ENCODE peak calls at places on chromosome 14, in four cellular contexts. One of them, this sample, is unnamed.

GRCh38 chr14:100717371-100717770 is 9.3 kb upstream of the DLK1 start:
- DNase-seq in ovary: no peak
- DNase-seq in tibial nerve: no peak
- DNase-seq in A549: no peak
- DNase-seq in this sample: no peak

GRCh38 chr14:90508536-90509254 is 111.9 kb downstream of the CALM1 start:
- DNase-seq in ovary: no peak
- DNase-seq in tibial nerve: no peak
- DNase-seq in A549: no peak
- DNase-seq in this sample: no peak

GRCh38 chr14:74501135-74501614 is 7.6 kb downstream of the ISCA2 start:
- DNase-seq in ovary: peak
- DNase-seq in tibial nerve: peak
- DNase-seq in A549: peak
- DNase-seq in this sample: peak

GRCh38 chr14:51849095-51849494 is 11.3 kb upstream of the GNG2 start:
- DNase-seq in ovary: no peak
- DNase-seq in tibial nerve: no peak
- DNase-seq in A549: no peak
- DNase-seq in this sample: no peak

GRCh38 chr14:30445394-30445793 is 113.6 kb upstream of the G2E3 start:
- DNase-seq in ovary: no peak
- DNase-seq in tibial nerve: no peak
- DNase-seq in A549: no peak
- DNase-seq in this sample: no peak

GRCh38 chr14:77409131-77409533 is 14.2 kb downstream of the NOXRED1 start:
- DNase-seq in ovary: no peak
- DNase-seq in tibial nerve: no peak
- DNase-seq in A549: no peak
- DNase-seq in this sample: no peak

GRCh38 chr14:65110525-65110924 is 8.2 kb upstream of the MAX start:
- DNase-seq in ovary: no peak
- DNase-seq in tibial nerve: no peak
- DNase-seq in A549: no peak
- DNase-seq in this sample: no peak

GRCh38 chr14:37726708-37727107 is 131.3 kb downstream of the TTC6 start:
- DNase-seq in ovary: no peak
- DNase-seq in tibial nerve: no peak
- DNase-seq in A549: no peak
- DNase-seq in this sample: no peak

GRCh38 chr14:95307402-95308041 is 12.2 kb downstream of the CLMN start:
- DNase-seq in ovary: no peak
- DNase-seq in tibial nerve: no peak
- DNase-seq in A549: no peak
- DNase-seq in this sample: no peak

GRCh38 chr14:38791862-38792261 is 311.2 kb downstream of the SEC23A start:
- DNase-seq in ovary: no peak
- DNase-seq in tibial nerve: no peak
- DNase-seq in A549: no peak
- DNase-seq in this sample: no peak

GRCh38 chr14:88199882-88200281 is 123.2 kb downstream of the KCNK10 start:
- DNase-seq in ovary: no peak
- DNase-seq in tibial nerve: no peak
- DNase-seq in A549: no peak
- DNase-seq in this sample: no peak

GRCh38 chr14:53894456-53894855 is 62.2 kb downstream of the BMP4 start:
- DNase-seq in ovary: no peak
- DNase-seq in tibial nerve: no peak
- DNase-seq in A549: no peak
- DNase-seq in this sample: no peak

GRCh38 chr14:50000215-50001145 is 107.6 kb downstream of the ARF6 start:
- DNase-seq in ovary: peak
- DNase-seq in tibial nerve: peak
- DNase-seq in A549: no peak
- DNase-seq in this sample: peak

GRCh38 chr14:56417173-56417572 is 162.4 kb upstream of the TMEM260 start:
- DNase-seq in ovary: no peak
- DNase-seq in tibial nerve: no peak
- DNase-seq in A549: no peak
- DNase-seq in this sample: no peak

GRCh38 chr14:100145682-100146464 is 13.6 kb downstream of the DEGS2 start:
- DNase-seq in ovary: no peak
- DNase-seq in tibial nerve: no peak
- DNase-seq in A549: no peak
- DNase-seq in this sample: no peak

GRCh38 chr14:64784006-64784405 is 79.8 kb downstream of the PLEKHG3 start:
- DNase-seq in ovary: no peak
- DNase-seq in tibial nerve: no peak
- DNase-seq in A549: no peak
- DNase-seq in this sample: no peak

DNA sequence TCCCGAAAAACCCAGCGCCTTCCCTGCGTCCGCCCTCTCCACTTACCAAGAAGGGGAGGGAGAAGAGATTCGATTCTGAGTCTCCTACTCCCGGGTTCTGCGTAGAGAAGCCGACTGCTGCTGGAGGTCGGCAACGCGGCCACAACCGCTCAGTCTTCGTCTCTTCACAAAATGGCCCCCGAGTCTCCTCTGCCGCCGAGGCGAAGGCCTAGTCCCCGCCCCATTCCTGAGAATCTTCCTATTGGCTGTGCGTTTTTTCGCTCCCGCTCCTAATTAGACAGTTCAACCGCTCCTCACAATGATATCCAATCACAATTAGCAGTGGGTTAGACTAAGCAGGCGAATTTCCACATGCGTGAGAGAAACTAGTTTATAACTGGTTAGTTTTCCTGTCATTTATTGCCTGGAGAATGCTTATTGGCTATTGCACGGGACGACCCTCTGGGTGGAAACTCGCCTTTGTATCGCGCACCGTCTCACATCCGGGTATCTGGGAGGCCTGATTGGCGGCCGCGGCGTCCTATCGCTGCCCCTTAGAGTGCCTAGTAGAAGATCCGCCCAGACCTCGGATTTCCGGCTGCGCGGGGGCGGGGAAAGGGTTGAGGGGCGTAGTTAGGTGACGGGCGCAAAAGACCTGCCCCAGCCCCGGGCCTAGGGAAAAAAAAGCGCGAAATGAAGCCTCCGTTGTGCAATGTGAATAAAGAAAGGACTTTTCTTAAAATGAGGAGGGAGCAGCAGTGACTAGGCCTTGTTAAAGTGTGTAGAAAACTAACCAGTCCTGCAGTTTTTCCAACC is at the start of gene HNRNPC:
- DNase-seq in ovary: peak
- DNase-seq in tibial nerve: peak
- DNase-seq in A549: peak
- DNase-seq in this sample: peak
- TF ChIP-seq EP300 in ovary: no peak
- TF ChIP-seq EP300 in tibial nerve: peak
- TF ChIP-seq EP300 in A549: no peak
- TF ChIP-seq EP300 in this sample: no peak

DNA sequence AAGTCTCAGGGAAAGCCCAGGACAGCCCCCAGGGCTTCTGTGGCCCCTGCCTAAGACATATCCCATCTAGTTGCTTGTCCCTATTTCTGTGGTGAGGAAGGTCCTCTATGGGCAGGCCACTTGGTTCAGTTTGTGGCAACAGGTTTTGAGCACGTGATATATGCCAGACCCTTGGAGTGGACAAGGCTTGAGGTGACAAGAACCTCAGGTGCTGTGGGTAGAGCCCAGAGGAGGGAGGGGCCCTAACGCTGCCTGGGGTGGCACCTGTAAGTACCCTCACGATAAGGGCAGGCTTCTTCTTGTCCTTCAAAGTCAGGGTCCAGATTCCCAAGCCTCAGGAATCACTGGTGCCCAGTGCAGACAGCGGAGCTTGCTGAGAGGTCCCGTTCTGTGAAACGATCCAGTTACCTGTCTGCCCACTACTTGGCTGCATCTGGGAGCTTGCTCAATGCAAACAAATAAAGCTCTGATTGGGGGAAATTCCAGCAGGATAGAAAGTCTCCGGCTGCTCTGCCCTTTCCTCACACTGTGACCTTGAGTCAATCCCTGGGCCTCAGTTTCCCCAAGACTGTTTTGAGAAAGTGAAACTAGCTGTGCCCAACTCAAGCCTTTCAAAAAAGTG is 47.7 kb upstream of the FAM181A start:
- DNase-seq in ovary: no peak
- DNase-seq in tibial nerve: no peak
- DNase-seq in A549: no peak
- DNase-seq in this sample: peak
- TF ChIP-seq EP300 in ovary: no peak
- TF ChIP-seq EP300 in tibial nerve: no peak
- TF ChIP-seq EP300 in A549: no peak
- TF ChIP-seq EP300 in this sample: no peak

GRCh38 chr14:61392297-61392696 is 70.9 kb downstream of the PRKCH start:
- DNase-seq in ovary: no peak
- DNase-seq in tibial nerve: no peak
- DNase-seq in A549: no peak
- DNase-seq in this sample: no peak
- TF ChIP-seq EP300 in ovary: no peak
- TF ChIP-seq EP300 in tibial nerve: no peak
- TF ChIP-seq EP300 in A549: no peak
- TF ChIP-seq EP300 in this sample: no peak

DNA sequence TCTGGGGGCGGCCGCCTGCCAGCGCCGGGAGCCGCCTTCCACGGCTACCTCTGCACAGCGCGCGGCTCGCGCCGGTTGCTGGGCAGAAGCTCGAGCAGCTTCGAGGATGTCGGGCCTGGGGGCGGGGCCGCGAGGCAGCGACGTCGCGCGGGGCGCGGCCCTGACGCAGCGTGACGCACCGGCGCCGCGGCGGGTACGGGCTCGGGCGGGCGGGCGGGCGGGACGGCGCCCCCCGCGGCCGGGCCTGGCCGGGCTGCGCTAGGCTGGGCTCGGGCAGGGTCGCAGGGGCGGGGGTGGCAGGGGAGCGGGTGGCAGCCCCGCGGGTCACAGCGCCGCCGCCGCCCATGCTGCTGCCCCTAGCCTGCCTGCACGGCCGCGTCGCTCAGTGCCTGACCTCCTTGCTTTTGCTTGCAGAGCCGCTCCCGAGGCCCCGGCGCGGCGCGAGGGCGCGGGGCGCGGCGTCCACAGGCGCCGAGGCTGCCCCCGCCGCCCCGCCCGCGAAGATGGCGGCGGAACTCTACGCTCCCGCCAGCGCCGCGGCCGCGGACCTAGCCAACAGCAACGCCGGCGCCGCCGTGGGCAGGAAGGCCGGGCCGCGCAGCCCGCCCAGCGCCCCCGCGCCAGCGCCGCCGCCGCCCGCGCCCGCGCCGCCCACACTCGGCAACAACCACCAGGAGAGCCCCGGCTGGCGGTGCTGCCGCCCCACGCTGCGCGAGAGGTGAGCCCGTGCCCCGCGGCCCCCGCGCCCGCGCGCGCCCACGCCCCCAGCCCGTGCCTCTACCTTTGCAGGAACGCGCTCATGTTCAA is at the start of gene BTBD6:
- DNase-seq in ovary: peak
- DNase-seq in tibial nerve: peak
- DNase-seq in A549: peak
- DNase-seq in this sample: peak
- TF ChIP-seq EP300 in ovary: no peak
- TF ChIP-seq EP300 in tibial nerve: peak
- TF ChIP-seq EP300 in A549: no peak
- TF ChIP-seq EP300 in this sample: no peak

GRCh38 chr14:68740798-68741480 is 51.9 kb downstream of the ZFP36L1 start:
- DNase-seq in ovary: no peak
- DNase-seq in tibial nerve: no peak
- DNase-seq in A549: no peak
- DNase-seq in this sample: no peak

GRCh38 chr14:68744613-68745012 is 48.3 kb downstream of the ZFP36L1 start:
- DNase-seq in ovary: no peak
- DNase-seq in tibial nerve: no peak
- DNase-seq in A549: no peak
- DNase-seq in this sample: no peak

GRCh38 chr14:68741481-68741799 is 51.4 kb downstream of the ZFP36L1 start:
- DNase-seq in ovary: no peak
- DNase-seq in tibial nerve: no peak
- DNase-seq in A549: no peak
- DNase-seq in this sample: no peak

GRCh38 chr14:68739701-68740100 is 53.2 kb downstream of the ZFP36L1 start:
- DNase-seq in ovary: no peak
- DNase-seq in tibial nerve: no peak
- DNase-seq in A549: no peak
- DNase-seq in this sample: no peak

GRCh38 chr14:68741839-68742470 is 50.9 kb downstream of the ZFP36L1 start:
- DNase-seq in ovary: no peak
- DNase-seq in tibial nerve: peak
- DNase-seq in A549: no peak
- DNase-seq in this sample: no peak
- TF ChIP-seq EP300 in ovary: no peak
- TF ChIP-seq EP300 in tibial nerve: peak
- TF ChIP-seq EP300 in A549: no peak
- TF ChIP-seq EP300 in this sample: no peak

This sample was measured in sigmoid colon.